ENCODE peak calls at places on chromosomes 11 and 22, in nine cellular contexts. One of them, this sample, is unnamed.

GRCh38 chr11:46369458-46370152 is 11.9 kb upstream of the MDK start:
- DNase-seq in GM23338: peak; percentile 92
- DNase-seq in lower lobe of right lung: no peak
- DNase-seq in PC-3: peak; percentile 66
- DNase-seq in psoas muscle: no peak
- DNase-seq in adrenal gland: peak; percentile 70
- DNase-seq in thoracic aorta: no peak
- DNase-seq in fibroblast of lung: peak; percentile 69
- DNase-seq in tibial nerve: no peak
- DNase-seq in this sample: peak; percentile 79

GRCh38 chr11:19693146-19693545 is 19.5 kb upstream of the NAV2 start:
- DNase-seq in GM23338: no peak
- DNase-seq in lower lobe of right lung: no peak
- DNase-seq in PC-3: no peak
- DNase-seq in psoas muscle: no peak
- DNase-seq in adrenal gland: no peak
- DNase-seq in thoracic aorta: no peak
- DNase-seq in fibroblast of lung: no peak
- DNase-seq in tibial nerve: no peak
- DNase-seq in this sample: no peak

GRCh38 chr22:27088026-27088425 is 430.6 kb downstream of the MIAT start:
- DNase-seq in GM23338: no peak
- DNase-seq in lower lobe of right lung: no peak
- DNase-seq in PC-3: no peak
- DNase-seq in psoas muscle: no peak
- DNase-seq in adrenal gland: no peak
- DNase-seq in thoracic aorta: no peak
- DNase-seq in fibroblast of lung: peak; percentile 3
- DNase-seq in tibial nerve: no peak
- DNase-seq in this sample: no peak

GRCh38 chr11:75743711-75744563 is 24.6 kb upstream of the DGAT2 start:
- DNase-seq in GM23338: no peak
- DNase-seq in lower lobe of right lung: no peak
- DNase-seq in PC-3: no peak
- DNase-seq in psoas muscle: no peak
- DNase-seq in adrenal gland: no peak
- DNase-seq in thoracic aorta: no peak
- DNase-seq in fibroblast of lung: no peak
- DNase-seq in tibial nerve: no peak
- DNase-seq in this sample: no peak

GRCh38 chr11:9461760-9462134 is 935 bp downstream of the ZNF143 start:
- DNase-seq in GM23338: no peak
- DNase-seq in lower lobe of right lung: no peak
- DNase-seq in PC-3: peak; percentile 7
- DNase-seq in psoas muscle: no peak
- DNase-seq in adrenal gland: no peak
- DNase-seq in thoracic aorta: no peak
- DNase-seq in fibroblast of lung: peak; percentile 38
- DNase-seq in tibial nerve: no peak
- DNase-seq in this sample: no peak

GRCh38 chr22:22817468-22818201 is 70.0 kb upstream of the IGLL5 start:
- DNase-seq in GM23338: no peak
- DNase-seq in lower lobe of right lung: no peak
- DNase-seq in PC-3: no peak
- DNase-seq in psoas muscle: no peak
- DNase-seq in adrenal gland: no peak
- DNase-seq in thoracic aorta: no peak
- DNase-seq in fibroblast of lung: no peak
- DNase-seq in tibial nerve: no peak
- DNase-seq in this sample: no peak

GRCh38 chr11:57277845-57278720 is 41.0 kb upstream of the APLNR start:
- DNase-seq in GM23338: peak; percentile 92
- DNase-seq in lower lobe of right lung: peak; percentile 71
- DNase-seq in PC-3: peak; percentile 89
- DNase-seq in psoas muscle: peak; percentile 71
- DNase-seq in adrenal gland: peak; percentile 87
- DNase-seq in thoracic aorta: peak; percentile 32
- DNase-seq in fibroblast of lung: peak; percentile 86
- DNase-seq in tibial nerve: peak; percentile 59
- DNase-seq in this sample: peak; percentile 84

GRCh38 chr11:134289167-134289566 is 13.0 kb downstream of the GLB1L3 start:
- DNase-seq in GM23338: no peak
- DNase-seq in lower lobe of right lung: no peak
- DNase-seq in PC-3: no peak
- DNase-seq in psoas muscle: no peak
- DNase-seq in adrenal gland: no peak
- DNase-seq in thoracic aorta: no peak
- DNase-seq in fibroblast of lung: no peak
- DNase-seq in tibial nerve: no peak
- DNase-seq in this sample: no peak

GRCh38 chr11:112630496-112630895 is 330.7 kb upstream of the NCAM1 start:
- DNase-seq in GM23338: no peak
- DNase-seq in lower lobe of right lung: no peak
- DNase-seq in PC-3: no peak
- DNase-seq in psoas muscle: no peak
- DNase-seq in adrenal gland: no peak
- DNase-seq in thoracic aorta: no peak
- DNase-seq in fibroblast of lung: no peak
- DNase-seq in tibial nerve: no peak
- DNase-seq in this sample: no peak

GRCh38 chr22:40036126-40036525 is 41.4 kb downstream of the FAM83F start:
- DNase-seq in GM23338: no peak
- DNase-seq in lower lobe of right lung: no peak
- DNase-seq in PC-3: no peak
- DNase-seq in psoas muscle: no peak
- DNase-seq in adrenal gland: no peak
- DNase-seq in thoracic aorta: no peak
- DNase-seq in fibroblast of lung: no peak
- DNase-seq in tibial nerve: no peak
- DNase-seq in this sample: no peak

GRCh38 chr11:78168539-78169477 is 19.6 kb downstream of the KCTD21 start:
- DNase-seq in GM23338: no peak
- DNase-seq in lower lobe of right lung: peak; percentile 52
- DNase-seq in PC-3: no peak
- DNase-seq in psoas muscle: peak; percentile 87
- DNase-seq in adrenal gland: peak; percentile 91
- DNase-seq in thoracic aorta: peak; percentile 89
- DNase-seq in fibroblast of lung: peak; percentile 93
- DNase-seq in tibial nerve: peak; percentile 83
- DNase-seq in this sample: no peak

GRCh38 chr22:37545703-37546435 is 14.4 kb upstream of the CDC42EP1 start:
- DNase-seq in GM23338: peak; percentile 98
- DNase-seq in lower lobe of right lung: peak; percentile 90
- DNase-seq in PC-3: peak; percentile 72
- DNase-seq in psoas muscle: peak; percentile 93
- DNase-seq in adrenal gland: peak; percentile 98
- DNase-seq in thoracic aorta: peak; percentile 55
- DNase-seq in fibroblast of lung: peak; percentile 94
- DNase-seq in tibial nerve: peak; percentile 85
- DNase-seq in this sample: peak; percentile 77

GRCh38 chr11:126310229-126310991 is 6.5 kb downstream of the DCPS start:
- DNase-seq in GM23338: peak; percentile 83
- DNase-seq in lower lobe of right lung: peak; percentile 73
- DNase-seq in PC-3: peak; percentile 87
- DNase-seq in psoas muscle: peak; percentile 77
- DNase-seq in adrenal gland: peak; percentile 85
- DNase-seq in thoracic aorta: peak; percentile 33
- DNase-seq in fibroblast of lung: peak; percentile 77
- DNase-seq in tibial nerve: peak; percentile 67
- DNase-seq in this sample: peak; percentile 86

GRCh38 chr22:23700706-23701105 is 9.9 kb downstream of the RGL4 start:
- DNase-seq in GM23338: no peak
- DNase-seq in lower lobe of right lung: no peak
- DNase-seq in PC-3: no peak
- DNase-seq in psoas muscle: no peak
- DNase-seq in adrenal gland: peak; percentile 58
- DNase-seq in thoracic aorta: no peak
- DNase-seq in fibroblast of lung: no peak
- DNase-seq in tibial nerve: no peak
- DNase-seq in this sample: no peak

GRCh38 chr11:67437082-67437821 is at the start of gene PTPRCAP:
- DNase-seq in GM23338: peak; percentile 62
- DNase-seq in lower lobe of right lung: no peak
- DNase-seq in PC-3: no peak
- DNase-seq in psoas muscle: no peak
- DNase-seq in adrenal gland: no peak
- DNase-seq in thoracic aorta: no peak
- DNase-seq in fibroblast of lung: no peak
- DNase-seq in tibial nerve: no peak
- DNase-seq in this sample: no peak

GRCh38 chr11:12675951-12676711 is 1.9 kb downstream of the TEAD1 start:
- DNase-seq in GM23338: no peak
- DNase-seq in lower lobe of right lung: no peak
- DNase-seq in PC-3: peak; percentile 42
- DNase-seq in psoas muscle: no peak
- DNase-seq in adrenal gland: no peak
- DNase-seq in thoracic aorta: no peak
- DNase-seq in fibroblast of lung: peak; percentile 72
- DNase-seq in tibial nerve: no peak
- DNase-seq in this sample: no peak
- H3K4me3 ChIP-seq in GM23338: peak overlapping the region; percentile 88
- H3K4me3 ChIP-seq in lower lobe of right lung: peak overlapping the region; percentile 74
- H3K4me3 ChIP-seq in PC-3: peak overlapping the region; percentile 97
- H3K4me3 ChIP-seq in psoas muscle: peak overlapping the region; percentile 83
- H3K4me3 ChIP-seq in adrenal gland: peak overlapping the region; percentile 69
- H3K4me3 ChIP-seq in thoracic aorta: peak overlapping the region; percentile 86
- H3K4me3 ChIP-seq in fibroblast of lung: peak overlapping the region; percentile 99
- H3K4me3 ChIP-seq in tibial nerve: peak overlapping the region; percentile 67
- H3K4me3 ChIP-seq in this sample: peak overlapping the region; percentile 57

DNA sequence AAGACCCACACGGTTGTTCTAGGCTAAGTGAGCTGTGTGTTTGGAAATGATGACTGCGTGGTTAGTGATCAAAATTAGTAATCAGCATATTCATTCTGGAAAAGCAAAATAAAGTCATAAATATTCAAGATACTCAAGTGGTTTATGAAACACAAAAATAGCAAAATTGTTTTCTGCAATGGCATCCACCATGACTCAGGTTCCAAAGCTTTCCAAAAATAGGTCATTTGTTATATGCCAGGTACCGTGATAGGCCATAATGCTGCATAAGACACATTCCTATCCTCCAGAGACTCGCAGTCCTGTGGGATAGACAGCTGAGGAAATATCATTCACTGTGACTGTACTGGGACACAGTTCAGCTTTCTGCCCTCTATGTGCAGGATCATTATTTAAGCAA is 2.4 kb upstream of the ATL3 start:
- DNase-seq in GM23338: no peak
- DNase-seq in lower lobe of right lung: no peak
- DNase-seq in PC-3: peak; percentile 47
- DNase-seq in psoas muscle: no peak
- DNase-seq in adrenal gland: no peak
- DNase-seq in thoracic aorta: no peak
- DNase-seq in fibroblast of lung: no peak
- DNase-seq in tibial nerve: no peak
- DNase-seq in this sample: no peak
- TF ChIP-seq CTCF in GM23338: no peak
- TF ChIP-seq CTCF in lower lobe of right lung: no peak
- TF ChIP-seq CTCF in PC-3: no peak
- TF ChIP-seq CTCF in psoas muscle: no peak
- TF ChIP-seq CTCF in adrenal gland: no peak
- TF ChIP-seq CTCF in thoracic aorta: no peak
- TF ChIP-seq CTCF in fibroblast of lung: no peak
- TF ChIP-seq CTCF in tibial nerve: no peak
- TF ChIP-seq CTCF in this sample: no peak

GRCh38 chr11:2097998-2098690 is 41.0 kb downstream of the IGF2 start:
- DNase-seq in GM23338: no peak
- DNase-seq in lower lobe of right lung: peak; percentile 24
- DNase-seq in PC-3: no peak
- DNase-seq in psoas muscle: no peak
- DNase-seq in adrenal gland: peak; percentile 8
- DNase-seq in thoracic aorta: no peak
- DNase-seq in fibroblast of lung: no peak
- DNase-seq in tibial nerve: no peak
- DNase-seq in this sample: no peak

GRCh38 chr11:2095542-2095941 is 43.6 kb downstream of the IGF2 start:
- DNase-seq in GM23338: no peak
- DNase-seq in lower lobe of right lung: no peak
- DNase-seq in PC-3: no peak
- DNase-seq in psoas muscle: no peak
- DNase-seq in adrenal gland: no peak
- DNase-seq in thoracic aorta: no peak
- DNase-seq in fibroblast of lung: no peak
- DNase-seq in tibial nerve: no peak
- DNase-seq in this sample: no peak

GRCh38 chr11:2096001-2096918 is 42.9 kb downstream of the IGF2 start:
- DNase-seq in GM23338: no peak
- DNase-seq in lower lobe of right lung: no peak
- DNase-seq in PC-3: no peak
- DNase-seq in psoas muscle: no peak
- DNase-seq in adrenal gland: no peak
- DNase-seq in thoracic aorta: no peak
- DNase-seq in fibroblast of lung: peak; percentile 14
- DNase-seq in tibial nerve: no peak
- DNase-seq in this sample: no peak

GRCh38 chr11:2097356-2097997 is 41.7 kb downstream of the IGF2 start:
- DNase-seq in GM23338: peak; percentile 86
- DNase-seq in lower lobe of right lung: peak; percentile 62
- DNase-seq in PC-3: peak; percentile 22
- DNase-seq in psoas muscle: peak; percentile 71
- DNase-seq in adrenal gland: peak; percentile 52
- DNase-seq in thoracic aorta: no peak
- DNase-seq in fibroblast of lung: peak; percentile 94
- DNase-seq in tibial nerve: peak; percentile 67
- DNase-seq in this sample: no peak

GRCh38 chr11:2096919-2097301 is 42.3 kb downstream of the IGF2 start:
- DNase-seq in GM23338: peak; percentile 21
- DNase-seq in lower lobe of right lung: peak; percentile 39
- DNase-seq in PC-3: no peak
- DNase-seq in psoas muscle: no peak
- DNase-seq in adrenal gland: no peak
- DNase-seq in thoracic aorta: no peak
- DNase-seq in fibroblast of lung: no peak
- DNase-seq in tibial nerve: peak; percentile 24
- DNase-seq in this sample: no peak
- H3K4me1 ChIP-seq in GM23338: peaks cover 12% of the 10 kb centered on the region
- H3K4me1 ChIP-seq in lower lobe of right lung: peaks cover 38% of the 10 kb centered on the region
- H3K4me1 ChIP-seq in PC-3: peaks cover 39% of the 10 kb centered on the region
- H3K4me1 ChIP-seq in psoas muscle: peaks cover 29% of the 10 kb centered on the region
- H3K4me1 ChIP-seq in adrenal gland: no peaks in the 10 kb centered on the region
- H3K4me1 ChIP-seq in thoracic aorta: no peaks in the 10 kb centered on the region
- H3K4me1 ChIP-seq in fibroblast of lung: peaks cover 12% of the 10 kb centered on the region
- H3K4me1 ChIP-seq in tibial nerve: peaks cover 14% of the 10 kb centered on the region
- H3K4me1 ChIP-seq in this sample: no peaks in the 10 kb centered on the region

DNA sequence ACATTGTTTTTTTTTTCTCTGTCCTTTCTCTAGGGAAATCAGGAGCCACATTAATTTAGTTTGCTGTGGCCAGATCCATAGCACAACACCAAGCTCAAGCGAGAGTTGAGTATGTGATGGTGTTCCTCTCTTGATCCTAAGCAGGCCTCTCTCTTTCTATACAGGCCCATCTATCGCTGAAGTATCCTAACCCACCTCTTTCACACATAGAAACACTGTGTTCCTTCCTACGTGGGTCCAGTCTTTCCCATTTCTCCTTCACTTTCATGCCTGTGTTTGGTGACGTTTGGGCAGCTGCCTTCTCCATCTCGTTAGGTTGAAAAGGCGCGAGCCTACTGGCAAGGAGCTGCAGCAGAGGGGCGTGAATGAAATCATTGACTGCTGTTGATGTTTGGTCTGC is 2.4 kb downstream of the PACS1 start:
- DNase-seq in GM23338: no peak
- DNase-seq in lower lobe of right lung: no peak
- DNase-seq in PC-3: no peak
- DNase-seq in psoas muscle: no peak
- DNase-seq in adrenal gland: no peak
- DNase-seq in thoracic aorta: no peak
- DNase-seq in fibroblast of lung: no peak
- DNase-seq in tibial nerve: no peak
- DNase-seq in this sample: no peak
- H3K4me3 ChIP-seq in GM23338: no peak overlapping the region
- H3K4me3 ChIP-seq in lower lobe of right lung: no peak overlapping the region
- H3K4me3 ChIP-seq in PC-3: no peak overlapping the region
- H3K4me3 ChIP-seq in psoas muscle: no peak overlapping the region
- H3K4me3 ChIP-seq in adrenal gland: no peak overlapping the region
- H3K4me3 ChIP-seq in thoracic aorta: no peak overlapping the region
- H3K4me3 ChIP-seq in fibroblast of lung: no peak overlapping the region
- H3K4me3 ChIP-seq in tibial nerve: no peak overlapping the region
- H3K4me3 ChIP-seq in this sample: no peak overlapping the region